ENCODE peak calls at places on chromosomes 5 and 9, in ten cellular contexts. One of them, this sample, is unnamed.

GRCh38 chr5:132458226-132458560 is 32.4 kb downstream of the IRF1 start:
- DNase-seq in CMK: no peak
- DNase-seq in left cardiac atrium: no peak
- DNase-seq in KBM-7: no peak
- DNase-seq in GF-D8: no peak
- DNase-seq in activated CD8-positive, alpha-beta T cell treated with anti-CD3 and anti-CD28 coated beads, Interleukin-2, amount 10 ng/mL, durations not matched to agents 7 days and 5 days: no peak
- DNase-seq in naive thymus-derived CD8-positive, alpha-beta T cell: no peak
- DNase-seq in COR-L47: no peak
- DNase-seq in adipocyte: peak
- DNase-seq in CD4-positive, alpha-beta T cell: no peak
- DNase-seq in this sample: no peak

GRCh38 chr5:173293817-173294672 is 34.2 kb downstream of the STC2 start:
- DNase-seq in naive thymus-derived CD8-positive, alpha-beta T cell: peak
- DNase-seq in CD4-positive, alpha-beta T cell: peak
- DNase-seq in COR-L47: peak
- DNase-seq in KBM-7: peak
- DNase-seq in activated CD8-positive, alpha-beta T cell treated with anti-CD3 and anti-CD28 coated beads, Interleukin-2, amount 10 ng/mL, durations not matched to agents 7 days and 5 days: peak
- DNase-seq in adipocyte: peak
- DNase-seq in left cardiac atrium: peak
- DNase-seq in CMK: peak
- DNase-seq in GF-D8: peak
- DNase-seq in this sample: peak

GRCh38 chr9:6551126-6551525 is 94.4 kb downstream of the GLDC start:
- DNase-seq in GF-D8: no peak
- DNase-seq in left cardiac atrium: no peak
- DNase-seq in CMK: no peak
- DNase-seq in naive thymus-derived CD8-positive, alpha-beta T cell: no peak
- DNase-seq in KBM-7: no peak
- DNase-seq in activated CD8-positive, alpha-beta T cell treated with anti-CD3 and anti-CD28 coated beads, Interleukin-2, amount 10 ng/mL, durations not matched to agents 7 days and 5 days: no peak
- DNase-seq in CD4-positive, alpha-beta T cell: no peak
- DNase-seq in adipocyte: peak
- DNase-seq in COR-L47: peak
- DNase-seq in this sample: no peak

GRCh38 chr5:151052834-151053233 is 28.0 kb downstream of the TNIP1 start:
- DNase-seq in COR-L47: no peak
- DNase-seq in naive thymus-derived CD8-positive, alpha-beta T cell: no peak
- DNase-seq in adipocyte: no peak
- DNase-seq in CD4-positive, alpha-beta T cell: no peak
- DNase-seq in left cardiac atrium: no peak
- DNase-seq in activated CD8-positive, alpha-beta T cell treated with anti-CD3 and anti-CD28 coated beads, Interleukin-2, amount 10 ng/mL, durations not matched to agents 7 days and 5 days: no peak
- DNase-seq in CMK: no peak
- DNase-seq in KBM-7: no peak
- DNase-seq in GF-D8: no peak
- DNase-seq in this sample: no peak

GRCh38 chr9:129143031-129143441 is 31.8 kb downstream of the PTPA start:
- DNase-seq in GF-D8: no peak
- DNase-seq in naive thymus-derived CD8-positive, alpha-beta T cell: peak
- DNase-seq in KBM-7: peak
- DNase-seq in COR-L47: peak
- DNase-seq in left cardiac atrium: peak
- DNase-seq in CMK: no peak
- DNase-seq in adipocyte: peak
- DNase-seq in CD4-positive, alpha-beta T cell: peak
- DNase-seq in activated CD8-positive, alpha-beta T cell treated with anti-CD3 and anti-CD28 coated beads, Interleukin-2, amount 10 ng/mL, durations not matched to agents 7 days and 5 days: peak
- DNase-seq in this sample: peak

GRCh38 chr9:89750117-89750551 is 145.3 kb downstream of the GADD45G start:
- DNase-seq in left cardiac atrium: peak
- DNase-seq in naive thymus-derived CD8-positive, alpha-beta T cell: no peak
- DNase-seq in activated CD8-positive, alpha-beta T cell treated with anti-CD3 and anti-CD28 coated beads, Interleukin-2, amount 10 ng/mL, durations not matched to agents 7 days and 5 days: no peak
- DNase-seq in adipocyte: no peak
- DNase-seq in CD4-positive, alpha-beta T cell: no peak
- DNase-seq in KBM-7: no peak
- DNase-seq in GF-D8: no peak
- DNase-seq in CMK: no peak
- DNase-seq in COR-L47: peak
- DNase-seq in this sample: no peak

GRCh38 chr5:173500213-173500560 is 116.3 kb downstream of the BOD1 start:
- DNase-seq in COR-L47: no peak
- DNase-seq in CD4-positive, alpha-beta T cell: no peak
- DNase-seq in KBM-7: no peak
- DNase-seq in naive thymus-derived CD8-positive, alpha-beta T cell: no peak
- DNase-seq in left cardiac atrium: no peak
- DNase-seq in activated CD8-positive, alpha-beta T cell treated with anti-CD3 and anti-CD28 coated beads, Interleukin-2, amount 10 ng/mL, durations not matched to agents 7 days and 5 days: no peak
- DNase-seq in adipocyte: no peak
- DNase-seq in GF-D8: no peak
- DNase-seq in CMK: no peak
- DNase-seq in this sample: no peak

GRCh38 chr5:3348576-3349535 is 246.8 kb upstream of the IRX1 start:
- DNase-seq in COR-L47: no peak
- DNase-seq in CMK: no peak
- DNase-seq in left cardiac atrium: no peak
- DNase-seq in CD4-positive, alpha-beta T cell: no peak
- DNase-seq in KBM-7: no peak
- DNase-seq in activated CD8-positive, alpha-beta T cell treated with anti-CD3 and anti-CD28 coated beads, Interleukin-2, amount 10 ng/mL, durations not matched to agents 7 days and 5 days: no peak
- DNase-seq in naive thymus-derived CD8-positive, alpha-beta T cell: no peak
- DNase-seq in GF-D8: no peak
- DNase-seq in adipocyte: no peak
- DNase-seq in this sample: no peak

GRCh38 chr5:133469846-133470245 is 142.5 kb downstream of the FSTL4 start:
- DNase-seq in CD4-positive, alpha-beta T cell: no peak
- DNase-seq in GF-D8: no peak
- DNase-seq in adipocyte: no peak
- DNase-seq in KBM-7: no peak
- DNase-seq in left cardiac atrium: no peak
- DNase-seq in activated CD8-positive, alpha-beta T cell treated with anti-CD3 and anti-CD28 coated beads, Interleukin-2, amount 10 ng/mL, durations not matched to agents 7 days and 5 days: no peak
- DNase-seq in CMK: no peak
- DNase-seq in COR-L47: no peak
- DNase-seq in naive thymus-derived CD8-positive, alpha-beta T cell: no peak
- DNase-seq in this sample: no peak

GRCh38 chr5:39053189-39053588 is 21.0 kb downstream of the RICTOR start:
- DNase-seq in CD4-positive, alpha-beta T cell: no peak
- DNase-seq in GF-D8: no peak
- DNase-seq in COR-L47: no peak
- DNase-seq in KBM-7: no peak
- DNase-seq in activated CD8-positive, alpha-beta T cell treated with anti-CD3 and anti-CD28 coated beads, Interleukin-2, amount 10 ng/mL, durations not matched to agents 7 days and 5 days: no peak
- DNase-seq in CMK: no peak
- DNase-seq in left cardiac atrium: no peak
- DNase-seq in naive thymus-derived CD8-positive, alpha-beta T cell: no peak
- DNase-seq in adipocyte: no peak
- DNase-seq in this sample: no peak

GRCh38 chr9:115590016-115590415 is 472.1 kb upstream of the TNC start:
- DNase-seq in naive thymus-derived CD8-positive, alpha-beta T cell: no peak
- DNase-seq in left cardiac atrium: no peak
- DNase-seq in COR-L47: no peak
- DNase-seq in GF-D8: no peak
- DNase-seq in adipocyte: peak
- DNase-seq in activated CD8-positive, alpha-beta T cell treated with anti-CD3 and anti-CD28 coated beads, Interleukin-2, amount 10 ng/mL, durations not matched to agents 7 days and 5 days: no peak
- DNase-seq in CD4-positive, alpha-beta T cell: no peak
- DNase-seq in CMK: no peak
- DNase-seq in KBM-7: no peak
- DNase-seq in this sample: no peak

GRCh38 chr5:73100109-73100508 is 20.3 kb upstream of the TMEM171 start:
- DNase-seq in COR-L47: no peak
- DNase-seq in KBM-7: no peak
- DNase-seq in CD4-positive, alpha-beta T cell: no peak
- DNase-seq in naive thymus-derived CD8-positive, alpha-beta T cell: no peak
- DNase-seq in left cardiac atrium: no peak
- DNase-seq in CMK: no peak
- DNase-seq in GF-D8: no peak
- DNase-seq in adipocyte: no peak
- DNase-seq in activated CD8-positive, alpha-beta T cell treated with anti-CD3 and anti-CD28 coated beads, Interleukin-2, amount 10 ng/mL, durations not matched to agents 7 days and 5 days: no peak
- DNase-seq in this sample: no peak

GRCh38 chr9:124299519-124300090 is 41.9 kb downstream of the NEK6 start:
- DNase-seq in COR-L47: no peak
- DNase-seq in CMK: no peak
- DNase-seq in CD4-positive, alpha-beta T cell: no peak
- DNase-seq in naive thymus-derived CD8-positive, alpha-beta T cell: no peak
- DNase-seq in GF-D8: no peak
- DNase-seq in activated CD8-positive, alpha-beta T cell treated with anti-CD3 and anti-CD28 coated beads, Interleukin-2, amount 10 ng/mL, durations not matched to agents 7 days and 5 days: no peak
- DNase-seq in left cardiac atrium: no peak
- DNase-seq in adipocyte: no peak
- DNase-seq in KBM-7: no peak
- DNase-seq in this sample: peak

GRCh38 chr5:14358536-14358935 is 215.4 kb downstream of the TRIO start:
- DNase-seq in left cardiac atrium: no peak
- DNase-seq in activated CD8-positive, alpha-beta T cell treated with anti-CD3 and anti-CD28 coated beads, Interleukin-2, amount 10 ng/mL, durations not matched to agents 7 days and 5 days: no peak
- DNase-seq in KBM-7: no peak
- DNase-seq in CMK: no peak
- DNase-seq in COR-L47: no peak
- DNase-seq in naive thymus-derived CD8-positive, alpha-beta T cell: no peak
- DNase-seq in GF-D8: no peak
- DNase-seq in adipocyte: no peak
- DNase-seq in CD4-positive, alpha-beta T cell: no peak
- DNase-seq in this sample: no peak

GRCh38 chr9:87350915-87351314 is 146.8 kb upstream of the DAPK1 start:
- DNase-seq in activated CD8-positive, alpha-beta T cell treated with anti-CD3 and anti-CD28 coated beads, Interleukin-2, amount 10 ng/mL, durations not matched to agents 7 days and 5 days: no peak
- DNase-seq in COR-L47: no peak
- DNase-seq in GF-D8: no peak
- DNase-seq in CMK: no peak
- DNase-seq in adipocyte: peak
- DNase-seq in CD4-positive, alpha-beta T cell: no peak
- DNase-seq in left cardiac atrium: no peak
- DNase-seq in KBM-7: no peak
- DNase-seq in naive thymus-derived CD8-positive, alpha-beta T cell: no peak
- DNase-seq in this sample: no peak

GRCh38 chr5:82044015-82044414 is 72.2 kb downstream of the ATG10 start:
- DNase-seq in CMK: no peak
- DNase-seq in COR-L47: no peak
- DNase-seq in CD4-positive, alpha-beta T cell: no peak
- DNase-seq in left cardiac atrium: no peak
- DNase-seq in activated CD8-positive, alpha-beta T cell treated with anti-CD3 and anti-CD28 coated beads, Interleukin-2, amount 10 ng/mL, durations not matched to agents 7 days and 5 days: no peak
- DNase-seq in naive thymus-derived CD8-positive, alpha-beta T cell: no peak
- DNase-seq in adipocyte: no peak
- DNase-seq in KBM-7: peak
- DNase-seq in GF-D8: no peak
- DNase-seq in this sample: peak